ENCODE peak calls at places on chromosomes 3 and 15, in nine cellular contexts. B is right cardiac atrium, X is aorta, H is body of pancreas, E is AG04450, I is heart right ventricle, L is fibroblast of pulmonary artery, A is GM23338, F is GM12865. V is an unnamed sample.

GRCh38 chr3:115398481-115398880 is 224.8 kb upstream of the GAP43 start:
- DNase-seq in B (no peak), X (no peak), H (no peak), E (no peak), I (no peak), L (no peak), A (no peak), F (no peak), V (no peak)

GRCh38 chr3:27986204-27986879 is 255.1 kb upstream of the CMC1 start:
- DNase-seq in B (no peak), X (no peak), H (no peak), E (no peak), I (no peak), L (no peak), A (peak; percentile 80), F (no peak), V (no peak)

GRCh38 chr3:130312374-130312773 is 33.1 kb upstream of the COL6A5 start:
- DNase-seq in B (no peak), X (no peak), H (no peak), E (no peak), I (no peak), L (no peak), A (no peak), F (no peak), V (no peak)

GRCh38 chr3:12193485-12194165 is 34.9 kb upstream of the TIMP4 start:
- DNase-seq in B (peak; percentile 32), X (peak; percentile 78), H (peak; percentile 69), E (peak; percentile 97), I (no peak), L (peak; percentile 98), A (no peak), F (peak; percentile 87), V (no peak)

GRCh38 chr15:99249270-99249817 is at the start of gene TTC23:
- DNase-seq in B (no peak), X (no peak), H (peak; percentile 63), E (peak; percentile 70), I (no peak), L (peak; percentile 92), A (peak; percentile 76), F (no peak), V (no peak)

GRCh38 chr15:76177491-76178040 is 117.8 kb downstream of the TMEM266 start:
- DNase-seq in B (peak; percentile 61), X (peak; percentile 86), H (no peak), E (no peak), I (peak; percentile 58), L (peak; percentile 24), A (no peak), F (no peak), V (no peak)

GRCh38 chr3:171936231-171936841 is 93.2 kb downstream of the TMEM212 start:
- DNase-seq in B (peak; percentile 30), X (peak; percentile 50), H (peak; percentile 29), E (no peak), I (no peak), L (peak; percentile 85), A (no peak), F (no peak), V (no peak)

GRCh38 chr3:4990061-4990460 is 10.8 kb downstream of the BHLHE40 start:
- DNase-seq in B (no peak), X (no peak), H (no peak), E (no peak), I (no peak), L (peak; percentile 56), A (no peak), F (no peak), V (no peak)

GRCh38 chr3:129402616-129403015 is 25.8 kb downstream of the EFCAB12 start:
- DNase-seq in B (no peak), X (no peak), H (no peak), E (no peak), I (no peak), L (no peak), A (no peak), F (no peak), V (no peak)

GRCh38 chr3:99523446-99523845 is 114.9 kb upstream of the COL8A1 start:
- DNase-seq in B (no peak), X (no peak), H (no peak), E (no peak), I (no peak), L (no peak), A (no peak), F (no peak), V (no peak)

GRCh38 chr15:81190922-81191507 is 5.7 kb upstream of the IL16 start:
- DNase-seq in B (no peak), X (no peak), H (no peak), E (no peak), I (no peak), L (no peak), A (no peak), F (no peak), V (no peak)

GRCh38 chr3:56421205-56421604 is 47.1 kb downstream of the ERC2 start:
- DNase-seq in B (no peak), X (no peak), H (no peak), E (no peak), I (no peak), L (no peak), A (no peak), F (no peak), V (no peak)

GRCh38 chr3:3798641-3799113 is 554 bp upstream of the LRRN1 start:
- DNase-seq in B (no peak), X (no peak), H (peak; percentile 4), E (no peak), I (peak; percentile 11), L (no peak), A (peak; percentile 86), F (no peak), V (no peak)

DNA sequence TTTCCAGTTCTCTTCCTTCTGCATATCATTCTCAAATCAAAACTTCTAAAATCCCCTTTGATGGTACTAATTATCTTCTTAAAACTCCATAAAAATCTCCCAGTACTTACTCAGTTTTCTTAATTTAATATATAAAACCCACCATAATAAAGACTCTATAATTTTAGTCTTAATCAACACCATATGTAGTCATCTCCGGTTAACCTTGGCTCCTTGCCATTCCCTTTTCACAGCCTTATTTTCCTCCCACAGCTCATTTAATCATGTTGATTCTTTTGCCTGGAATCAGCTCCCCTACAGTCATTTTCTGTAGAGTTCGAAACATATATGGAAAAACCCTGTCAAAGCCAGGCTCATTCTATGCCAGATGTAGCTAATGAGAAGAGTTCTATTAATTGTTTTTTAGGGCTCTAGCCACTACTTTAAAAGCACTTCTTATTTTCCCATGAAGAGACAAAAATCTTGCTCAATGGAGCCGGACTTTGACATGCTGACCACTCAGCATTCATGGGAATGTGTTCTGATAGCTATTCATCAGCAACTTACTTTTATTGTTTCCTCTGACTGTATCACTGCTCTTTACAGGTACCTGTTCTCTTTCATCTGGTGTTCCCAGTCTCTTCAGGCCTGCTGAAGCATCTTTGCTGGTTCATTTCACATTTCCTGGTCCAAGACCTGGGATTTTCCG is 573.3 kb downstream of the NAALADL2 start:
- DNase-seq in B (no peak), X (no peak), H (no peak), E (no peak), I (no peak), L (peak; percentile 57), A (no peak), F (no peak), V (no peak)
- H3K4me3 ChIP-seq in B (no peak overlapping the region), X (no peak overlapping the region), H (no peak overlapping the region), E (peak overlapping the region; percentile 31), I (no peak overlapping the region), L (no peak overlapping the region), A (no peak overlapping the region), F (no peak overlapping the region), V (no peak overlapping the region)

DNA sequence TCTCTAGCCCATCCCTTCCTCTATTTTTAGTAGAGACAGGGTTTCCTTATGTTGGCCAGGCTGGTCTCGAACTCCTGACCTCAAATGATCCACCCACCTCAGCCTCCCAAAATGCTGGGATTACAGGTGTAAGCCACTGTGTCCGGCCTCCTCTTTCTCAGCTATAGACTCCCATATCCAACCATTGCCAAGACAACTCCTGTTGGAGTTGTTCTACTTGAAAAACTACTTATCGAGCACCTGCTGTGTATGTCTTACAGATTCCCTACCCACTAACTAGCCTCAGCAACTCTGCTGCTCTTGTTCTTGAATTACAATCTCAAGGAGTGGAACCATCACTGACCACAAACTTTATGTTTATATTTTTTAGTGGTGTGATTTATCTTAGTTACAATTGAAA is 186.6 kb downstream of the SLC9A9 start:
- DNase-seq in B (no peak), X (no peak), H (no peak), E (no peak), I (no peak), L (no peak), A (no peak), F (no peak), V (no peak)
- H3K4me3 ChIP-seq in B (no peak overlapping the region), X (no peak overlapping the region), H (no peak overlapping the region), E (no peak overlapping the region), I (no peak overlapping the region), L (no peak overlapping the region), A (no peak overlapping the region), F (no peak overlapping the region), V (no peak overlapping the region)

DNA sequence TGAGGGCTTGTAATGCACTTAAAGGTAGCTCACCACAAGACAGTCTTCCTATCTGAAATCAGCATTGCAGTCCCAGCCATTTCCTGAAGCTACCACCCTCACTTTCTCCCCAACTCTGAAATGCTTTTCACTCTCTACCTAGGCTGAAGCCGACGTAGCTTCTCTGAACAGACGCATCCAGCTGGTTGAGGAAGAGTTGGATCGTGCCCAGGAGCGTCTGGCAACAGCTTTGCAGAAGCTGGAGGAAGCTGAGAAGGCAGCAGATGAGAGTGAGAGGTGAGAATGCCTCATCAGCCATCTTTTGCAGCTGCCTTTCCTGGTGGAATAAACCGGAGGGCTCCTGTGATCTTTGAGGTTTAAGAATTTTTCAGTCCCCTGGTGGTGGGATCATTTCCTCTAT is 14.3 kb downstream of the TPM1 start:
- DNase-seq in B (peak; percentile 56), X (peak; percentile 65), H (no peak), E (peak; percentile 82), I (peak; percentile 61), L (no peak), A (no peak), F (no peak), V (no peak)
- H3K4me3 ChIP-seq in B (no peak overlapping the region), X (no peak overlapping the region), H (no peak overlapping the region), E (no peak overlapping the region), I (no peak overlapping the region), L (no peak overlapping the region), A (no peak overlapping the region), F (no peak overlapping the region), V (no peak overlapping the region)

GRCh38 chr15:63189955-63190691 is 717 bp downstream of the RAB8B start:
- DNase-seq in B (no peak), X (no peak), H (no peak), E (no peak), I (no peak), L (no peak), A (no peak), F (no peak), V (no peak)

GRCh38 chr15:63194291-63194681 is 4.9 kb downstream of the RAB8B start:
- DNase-seq in B (no peak), X (no peak), H (no peak), E (no peak), I (no peak), L (no peak), A (no peak), F (no peak), V (no peak)

GRCh38 chr15:63192604-63193206 is 3.3 kb downstream of the RAB8B start:
- DNase-seq in B (no peak), X (no peak), H (no peak), E (no peak), I (no peak), L (no peak), A (no peak), F (peak; percentile 65), V (no peak)

GRCh38 chr15:63190993-63191392 is 1.6 kb downstream of the RAB8B start:
- DNase-seq in B (no peak), X (no peak), H (no peak), E (no peak), I (no peak), L (no peak), A (no peak), F (no peak), V (no peak)

GRCh38 chr15:63191895-63192603 is 2.6 kb downstream of the RAB8B start:
- DNase-seq in B (no peak), X (no peak), H (no peak), E (no peak), I (no peak), L (no peak), A (no peak), F (peak; percentile 89), V (no peak)
- H3K4me3 ChIP-seq in B (no peak overlapping the region), X (no peak overlapping the region), H (no peak overlapping the region), E (no peak overlapping the region), I (no peak overlapping the region), L (no peak overlapping the region), A (no peak overlapping the region), F (peak overlapping the region; percentile 87), V (no peak overlapping the region)